ENCODE peak calls at places on chromosomes 16 and 17, in four cellular contexts. Q is GM04503; P is kidney epithelial cell; F is CD8-positive, alpha-beta T cell. N is an unnamed sample.
A peak's percentile ranks its signal among the peaks of the same experiment; 100 is the strongest.

GRCh38 chr16:57976331-57976796 is 5.4 kb upstream of the CNGB1 start:
- DNase-seq in Q (no peak), P (no peak), F (no peak), N (no peak)

GRCh38 chr16:80583466-80583865 is 42.7 kb downstream of the DYNLRB2 start:
- DNase-seq in Q (peak; percentile 52), P (no peak), F (no peak), N (peak; percentile 64)

GRCh38 chr17:6530324-6530920 is 25.9 kb downstream of the PITPNM3 start:
- DNase-seq in Q (no peak), P (no peak), F (no peak), N (no peak)

GRCh38 chr17:63954402-63955063 is 18.2 kb downstream of the SCN4A start:
- DNase-seq in Q (no peak), P (no peak), F (peak; percentile 66), N (no peak)

GRCh38 chr17:7740481-7741001 is 23.0 kb downstream of the DNAH2 start:
- DNase-seq in Q (no peak), P (no peak), F (no peak), N (no peak)

GRCh38 chr17:7477392-7478275 is 1.8 kb downstream of the ZBTB4 start:
- DNase-seq in Q (peak; percentile 77), P (no peak), F (no peak), N (peak; percentile 11)

GRCh38 chr17:59842901-59843652 is 49.7 kb downstream of the TUBD1 start:
- DNase-seq in Q (peak; percentile 92), P (peak; percentile 94), F (no peak), N (peak; percentile 98)

GRCh38 chr16:88549671-88550643 is 20.2 kb upstream of the ZC3H18 start:
- DNase-seq in Q (no peak), P (no peak), F (peak; percentile 71), N (no peak)

GRCh38 chr17:68054296-68054900 is 18.9 kb downstream of the KPNA2 start:
- DNase-seq in Q (peak; percentile 56), P (no peak), F (no peak), N (no peak)

GRCh38 chr17:13725286-13725990 is 123.7 kb upstream of the HS3ST3A1 start:
- DNase-seq in Q (no peak), P (no peak), F (no peak), N (peak; percentile 36)

GRCh38 chr17:47220531-47220999 is 11.4 kb downstream of the MYL4 start:
- DNase-seq in Q (no peak), P (no peak), F (peak; percentile 65), N (no peak)

GRCh38 chr17:36183001-36183810 is 6.8 kb upstream of the TBC1D3B start:
- DNase-seq in Q (no peak), P (peak; percentile 38), F (no peak), N (peak; percentile 25)

GRCh38 chr16:75837264-75837663 is 111.0 kb upstream of the CPHXL start:
- DNase-seq in Q (no peak), P (no peak), F (no peak), N (no peak)

GRCh38 chr17:3794890-3795757 is 5.9 kb downstream of the ITGAE start:
- DNase-seq in Q (no peak), P (peak; percentile 74), F (peak; percentile 76), N (no peak)

GRCh38 chr17:83180996-83181481 is 101.6 kb downstream of the METRNL start:
- DNase-seq in Q (no peak), P (no peak), F (peak; percentile 43), N (no peak)

GRCh38 chr17:63381101-63381729 is 64.9 kb downstream of the CYB561 start:
- DNase-seq in Q (no peak), P (no peak), F (no peak), N (no peak)

GRCh38 chr16:81451753-81452680 is 7.4 kb downstream of the CMIP start:
- DNase-seq in Q (no peak), P (no peak), F (no peak), N (no peak)

GRCh38 chr17:39653662-39654331 is 11.4 kb upstream of the TCAP start:
- DNase-seq in Q (no peak), P (no peak), F (peak; percentile 86), N (peak; percentile 48)

GRCh38 chr17:42428141-42428944 is 5.3 kb upstream of the CAVIN1 start:
- DNase-seq in Q (peak; percentile 99), P (peak; percentile 94), F (peak; percentile 64), N (no peak)

GRCh38 chr16:89322381-89323119 is 105.0 kb downstream of the ZNF778 start:
- DNase-seq in Q (peak; percentile 45), P (no peak), F (no peak), N (peak; percentile 68)

GRCh38 chr16:57134982-57135381 is 42.6 kb downstream of the CPNE2 start:
- DNase-seq in Q (no peak), P (no peak), F (peak; percentile 68), N (peak; percentile 13)

GRCh38 chr16:29877266-29877961 is 14.4 kb upstream of the CDIPT start:
- DNase-seq in Q (no peak), P (no peak), F (no peak), N (no peak)

GRCh38 chr16:89845417-89845816 is 17.1 kb downstream of the SPIRE2 start:
- DNase-seq in Q (no peak), P (no peak), F (peak; percentile 62), N (no peak)

GRCh38 chr16:88911148-88911945 is 44.9 kb upstream of the PABPN1L start:
- DNase-seq in Q (no peak), P (no peak), F (no peak), N (no peak)

N was measured in PC-3.